ENCODE peak calls at places on chromosomes 13 and 19, in six cellular contexts. One of them, this sample, is unnamed.

GRCh38 chr13:26562538-26562890 is 5.0 kb downstream of the WASF3 start:
- DNase-seq in fibroblast of the aortic adventitia: peak
- DNase-seq in K562: no peak
- DNase-seq in Calu3: no peak
- DNase-seq in tibial nerve: no peak
- DNase-seq in IMR-90: peak
- DNase-seq in this sample: no peak

GRCh38 chr13:76965759-76966421 is 17.6 kb downstream of the ACOD1 start:
- DNase-seq in fibroblast of the aortic adventitia: peak
- DNase-seq in K562: no peak
- DNase-seq in Calu3: no peak
- DNase-seq in tibial nerve: peak
- DNase-seq in IMR-90: peak
- DNase-seq in this sample: no peak

GRCh38 chr13:91017031-91017668 is 330.3 kb upstream of the MIR17HG start:
- DNase-seq in fibroblast of the aortic adventitia: peak
- DNase-seq in K562: peak
- DNase-seq in Calu3: peak
- DNase-seq in tibial nerve: no peak
- DNase-seq in IMR-90: peak
- DNase-seq in this sample: peak

GRCh38 chr19:1070931-1071791 is 4.2 kb downstream of the ARHGAP45 start:
- DNase-seq in fibroblast of the aortic adventitia: no peak
- DNase-seq in K562: no peak
- DNase-seq in Calu3: no peak
- DNase-seq in tibial nerve: no peak
- DNase-seq in IMR-90: no peak
- DNase-seq in this sample: no peak

GRCh38 chr13:46339035-46339666 is 47.9 kb downstream of the RUBCNL start:
- DNase-seq in fibroblast of the aortic adventitia: peak
- DNase-seq in K562: no peak
- DNase-seq in Calu3: no peak
- DNase-seq in tibial nerve: peak
- DNase-seq in IMR-90: peak
- DNase-seq in this sample: no peak

GRCh38 chr13:90389537-90389936 is 958.0 kb upstream of the MIR17HG start:
- DNase-seq in fibroblast of the aortic adventitia: no peak
- DNase-seq in K562: no peak
- DNase-seq in Calu3: no peak
- DNase-seq in tibial nerve: no peak
- DNase-seq in IMR-90: no peak
- DNase-seq in this sample: no peak

GRCh38 chr13:25177636-25178035 is 5.5 kb upstream of the AMER2 start:
- DNase-seq in fibroblast of the aortic adventitia: no peak
- DNase-seq in K562: no peak
- DNase-seq in Calu3: no peak
- DNase-seq in tibial nerve: no peak
- DNase-seq in IMR-90: no peak
- DNase-seq in this sample: no peak

GRCh38 chr19:4597975-4598671 is 38.6 kb upstream of the SEMA6B start:
- DNase-seq in fibroblast of the aortic adventitia: no peak
- DNase-seq in K562: peak
- DNase-seq in Calu3: peak
- DNase-seq in tibial nerve: no peak
- DNase-seq in IMR-90: no peak
- DNase-seq in this sample: peak

GRCh38 chr13:87123987-87124784 is 547.0 kb upstream of the SLITRK5 start:
- DNase-seq in fibroblast of the aortic adventitia: peak
- DNase-seq in K562: no peak
- DNase-seq in Calu3: peak
- DNase-seq in tibial nerve: no peak
- DNase-seq in IMR-90: peak
- DNase-seq in this sample: no peak

GRCh38 chr19:7979011-7979410 is 26.4 kb downstream of the ELAVL1 start:
- DNase-seq in fibroblast of the aortic adventitia: no peak
- DNase-seq in K562: no peak
- DNase-seq in Calu3: no peak
- DNase-seq in tibial nerve: no peak
- DNase-seq in IMR-90: no peak
- DNase-seq in this sample: no peak
- TF ChIP-seq CTCF in fibroblast of the aortic adventitia: no peak
- TF ChIP-seq CTCF in K562: no peak
- TF ChIP-seq CTCF in Calu3: no peak
- TF ChIP-seq CTCF in tibial nerve: no peak
- TF ChIP-seq CTCF in IMR-90: no peak
- TF ChIP-seq CTCF in this sample: no peak

GRCh38 chr13:68375004-68375403 is 1144.9 kb upstream of the PCDH9 start:
- DNase-seq in fibroblast of the aortic adventitia: no peak
- DNase-seq in K562: no peak
- DNase-seq in Calu3: no peak
- DNase-seq in tibial nerve: no peak
- DNase-seq in IMR-90: no peak
- DNase-seq in this sample: no peak
- TF ChIP-seq CTCF in fibroblast of the aortic adventitia: no peak
- TF ChIP-seq CTCF in K562: no peak
- TF ChIP-seq CTCF in Calu3: no peak
- TF ChIP-seq CTCF in tibial nerve: no peak
- TF ChIP-seq CTCF in IMR-90: no peak
- TF ChIP-seq CTCF in this sample: no peak

DNA sequence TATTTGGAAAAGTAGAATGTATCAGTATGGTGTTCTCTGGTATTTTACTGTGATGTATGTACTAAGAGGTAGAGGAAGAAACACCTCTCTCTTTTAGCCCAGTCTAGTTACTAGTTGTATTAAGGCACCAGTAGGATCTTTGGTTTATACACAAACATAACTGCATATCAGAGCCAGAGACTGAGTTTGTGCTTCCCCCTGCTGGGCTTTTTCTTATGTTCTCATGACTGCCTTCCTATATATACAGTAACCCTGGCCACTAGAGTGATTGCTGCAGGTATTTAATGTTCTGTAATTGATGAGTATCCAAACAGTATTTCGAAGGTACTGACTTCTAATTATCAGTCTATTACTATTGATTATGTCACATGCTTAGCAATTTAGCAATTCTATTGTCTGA is 202.5 kb upstream of the KLHL1 start:
- DNase-seq in fibroblast of the aortic adventitia: no peak
- DNase-seq in K562: no peak
- DNase-seq in Calu3: peak
- DNase-seq in tibial nerve: no peak
- DNase-seq in IMR-90: no peak
- DNase-seq in this sample: peak
- TF ChIP-seq CTCF in fibroblast of the aortic adventitia: no peak
- TF ChIP-seq CTCF in K562: no peak
- TF ChIP-seq CTCF in Calu3: no peak
- TF ChIP-seq CTCF in tibial nerve: no peak
- TF ChIP-seq CTCF in IMR-90: no peak
- TF ChIP-seq CTCF in this sample: no peak

GRCh38 chr13:114144606-114145244 is 12.3 kb upstream of the RASA3 start:
- DNase-seq in fibroblast of the aortic adventitia: no peak
- DNase-seq in K562: no peak
- DNase-seq in Calu3: no peak
- DNase-seq in tibial nerve: no peak
- DNase-seq in IMR-90: no peak
- DNase-seq in this sample: no peak

GRCh38 chr13:114145722-114146121 is 13.3 kb upstream of the RASA3 start:
- DNase-seq in fibroblast of the aortic adventitia: no peak
- DNase-seq in K562: no peak
- DNase-seq in Calu3: no peak
- DNase-seq in tibial nerve: no peak
- DNase-seq in IMR-90: no peak
- DNase-seq in this sample: no peak

GRCh38 chr13:114146629-114147028 is 14.2 kb upstream of the RASA3 start:
- DNase-seq in fibroblast of the aortic adventitia: no peak
- DNase-seq in K562: no peak
- DNase-seq in Calu3: no peak
- DNase-seq in tibial nerve: no peak
- DNase-seq in IMR-90: no peak
- DNase-seq in this sample: peak

GRCh38 chr13:114145256-114145655 is 12.8 kb upstream of the RASA3 start:
- DNase-seq in fibroblast of the aortic adventitia: no peak
- DNase-seq in K562: no peak
- DNase-seq in Calu3: no peak
- DNase-seq in tibial nerve: no peak
- DNase-seq in IMR-90: no peak
- DNase-seq in this sample: no peak

GRCh38 chr13:114146173-114146572 is 13.8 kb upstream of the RASA3 start:
- DNase-seq in fibroblast of the aortic adventitia: no peak
- DNase-seq in K562: no peak
- DNase-seq in Calu3: no peak
- DNase-seq in tibial nerve: no peak
- DNase-seq in IMR-90: no peak
- DNase-seq in this sample: no peak
- TF ChIP-seq CTCF in fibroblast of the aortic adventitia: no peak
- TF ChIP-seq CTCF in K562: no peak
- TF ChIP-seq CTCF in Calu3: no peak
- TF ChIP-seq CTCF in tibial nerve: no peak
- TF ChIP-seq CTCF in IMR-90: no peak
- TF ChIP-seq CTCF in this sample: no peak

This sample was measured in endothelial cell.